ENCODE peak calls at places on chromosomes 13 and 19, in five cellular contexts. S is amygdala; T is CD4-positive, CD25-positive, alpha-beta regulatory T cell; B is dermis blood vessel endothelial cell; W is RPMI8226. F is an unnamed sample.

GRCh38 chr19:32407004-32407992 is 1.7 kb downstream of the DPY19L3 start:
- DNase-seq in B (no peak), W (no peak), T (no peak), S (peak), F (no peak)

GRCh38 chr19:48819366-48819816 is 8.6 kb upstream of the BCAT2 start:
- DNase-seq in T (no peak), B (peak), W (no peak), S (peak), F (no peak)

GRCh38 chr19:5108123-5108613 is 139.3 kb downstream of the KDM4B start:
- DNase-seq in W (no peak), T (no peak), S (no peak), B (no peak), F (no peak)

GRCh38 chr19:41958367-41959055 is 610 bp downstream of the RABAC1 start:
- DNase-seq in W (peak), S (peak), B (peak), T (peak), F (peak)

GRCh38 chr19:3507371-3508120 is 1.4 kb downstream of the FZR1 start:
- DNase-seq in S (peak), T (no peak), B (peak), W (no peak), F (no peak)

GRCh38 chr13:87536499-87536898 is 134.7 kb upstream of the SLITRK5 start:
- DNase-seq in S (no peak), T (no peak), W (peak), B (no peak), F (no peak)

GRCh38 chr19:30606114-30607050 is 234.2 kb downstream of the ZNF536 start:
- DNase-seq in B (no peak), S (no peak), T (no peak), W (no peak), F (no peak)

GRCh38 chr13:83183439-83184149 is 698.7 kb downstream of the SLITRK1 start:
- DNase-seq in S (no peak), W (no peak), T (no peak), B (no peak), F (no peak)

GRCh38 chr19:27775395-27775794 is 1437.6 kb downstream of the UQCRFS1 start:
- DNase-seq in S (no peak), T (no peak), B (no peak), W (no peak), F (no peak)

F was measured in germinal center.